ENCODE peak calls at places on chromosomes 12 and 14, in five cellular contexts. One of them, this sample, is unnamed. For H3K4me1, the result is how much of the 10 kb centered on the place peaks cover.

GRCh38 chr14:63993992-63994391 is 141.2 kb downstream of the SYNE2 start:
- DNase-seq in adrenal gland: no peak
- DNase-seq in Peyer's patch: no peak
- DNase-seq in suprapubic skin: no peak
- DNase-seq in IMR-90: no peak
- DNase-seq in this sample: no peak

GRCh38 chr12:53575502-53576264 is 50.5 kb downstream of the ATF7 start:
- DNase-seq in adrenal gland: no peak
- DNase-seq in Peyer's patch: no peak
- DNase-seq in suprapubic skin: no peak
- DNase-seq in IMR-90: peak
- DNase-seq in this sample: no peak

GRCh38 chr14:88993946-88994345 is 169.5 kb downstream of the TTC8 start:
- DNase-seq in adrenal gland: no peak
- DNase-seq in Peyer's patch: no peak
- DNase-seq in suprapubic skin: no peak
- DNase-seq in IMR-90: peak
- DNase-seq in this sample: no peak

GRCh38 chr14:53953828-53954550 is 2.6 kb downstream of the BMP4 start:
- DNase-seq in adrenal gland: no peak
- DNase-seq in Peyer's patch: peak
- DNase-seq in suprapubic skin: no peak
- DNase-seq in IMR-90: peak
- DNase-seq in this sample: peak

GRCh38 chr12:67991158-67991557 is 1.9 kb downstream of the IFNG-AS1 start:
- DNase-seq in adrenal gland: no peak
- DNase-seq in Peyer's patch: no peak
- DNase-seq in suprapubic skin: no peak
- DNase-seq in IMR-90: no peak
- DNase-seq in this sample: peak

GRCh38 chr14:105292810-105293711 is 7.7 kb downstream of the BRF1 start:
- DNase-seq in adrenal gland: peak
- DNase-seq in Peyer's patch: no peak
- DNase-seq in suprapubic skin: no peak
- DNase-seq in IMR-90: no peak
- DNase-seq in this sample: no peak

GRCh38 chr14:70045715-70046535 is 142.8 kb downstream of the SLC8A3 start:
- DNase-seq in adrenal gland: peak
- DNase-seq in Peyer's patch: peak
- DNase-seq in suprapubic skin: no peak
- DNase-seq in IMR-90: peak
- DNase-seq in this sample: no peak

GRCh38 chr14:95058491-95058890 is 98.8 kb downstream of the DICER1 start:
- DNase-seq in adrenal gland: no peak
- DNase-seq in Peyer's patch: no peak
- DNase-seq in suprapubic skin: no peak
- DNase-seq in IMR-90: no peak
- DNase-seq in this sample: no peak

GRCh38 chr14:68384881-68385280 is 408.0 kb downstream of the ZFP36L1 start:
- DNase-seq in adrenal gland: no peak
- DNase-seq in Peyer's patch: no peak
- DNase-seq in suprapubic skin: no peak
- DNase-seq in IMR-90: no peak
- DNase-seq in this sample: no peak

GRCh38 chr12:85275359-85275758 is 4.7 kb upstream of the ALX1 start:
- DNase-seq in adrenal gland: no peak
- DNase-seq in Peyer's patch: no peak
- DNase-seq in suprapubic skin: no peak
- DNase-seq in IMR-90: no peak
- DNase-seq in this sample: no peak

GRCh38 chr12:75481013-75481705 is 604 bp downstream of the GLIPR1 start:
- DNase-seq in adrenal gland: no peak
- DNase-seq in Peyer's patch: no peak
- DNase-seq in suprapubic skin: no peak
- DNase-seq in IMR-90: no peak
- DNase-seq in this sample: no peak

GRCh38 chr12:70839544-70839943 is 81.0 kb downstream of the PTPRR start:
- DNase-seq in adrenal gland: no peak
- DNase-seq in Peyer's patch: no peak
- DNase-seq in suprapubic skin: no peak
- DNase-seq in IMR-90: no peak
- DNase-seq in this sample: no peak

GRCh38 chr12:103334447-103334846 is 161.3 kb downstream of the C12orf42 start:
- DNase-seq in adrenal gland: no peak
- DNase-seq in Peyer's patch: no peak
- DNase-seq in suprapubic skin: no peak
- DNase-seq in IMR-90: no peak
- DNase-seq in this sample: no peak

GRCh38 chr12:92721130-92721529 is 18.3 kb downstream of the PLEKHG7 start:
- DNase-seq in adrenal gland: no peak
- DNase-seq in Peyer's patch: no peak
- DNase-seq in suprapubic skin: no peak
- DNase-seq in IMR-90: peak
- DNase-seq in this sample: no peak

GRCh38 chr14:82075566-82075965 is 541.9 kb upstream of the SEL1L start:
- DNase-seq in adrenal gland: no peak
- DNase-seq in Peyer's patch: no peak
- DNase-seq in suprapubic skin: no peak
- DNase-seq in IMR-90: no peak
- DNase-seq in this sample: no peak

GRCh38 chr12:70609739-70610491 is 27.3 kb downstream of the PTPRB start:
- DNase-seq in adrenal gland: peak
- DNase-seq in Peyer's patch: peak
- DNase-seq in suprapubic skin: peak
- DNase-seq in IMR-90: no peak
- DNase-seq in this sample: peak

GRCh38 chr12:105317453-105317852 is 13.0 kb upstream of the C12orf75 start:
- DNase-seq in adrenal gland: no peak
- DNase-seq in Peyer's patch: no peak
- DNase-seq in suprapubic skin: no peak
- DNase-seq in IMR-90: peak
- DNase-seq in this sample: no peak

GRCh38 chr14:66434464-66434863 is 51.7 kb upstream of the CCDC196 start:
- DNase-seq in adrenal gland: no peak
- DNase-seq in Peyer's patch: no peak
- DNase-seq in suprapubic skin: no peak
- DNase-seq in IMR-90: no peak
- DNase-seq in this sample: no peak

GRCh38 chr14:90518941-90519256 is 122.1 kb downstream of the CALM1 start:
- DNase-seq in adrenal gland: no peak
- DNase-seq in Peyer's patch: peak
- DNase-seq in suprapubic skin: no peak
- DNase-seq in IMR-90: peak
- DNase-seq in this sample: peak

GRCh38 chr14:35383569-35384385 is 20.8 kb downstream of the NFKBIA start:
- DNase-seq in adrenal gland: no peak
- DNase-seq in Peyer's patch: no peak
- DNase-seq in suprapubic skin: no peak
- DNase-seq in IMR-90: no peak
- DNase-seq in this sample: peak

GRCh38 chr12:6958609-6959375 is 7.6 kb downstream of the PTPN6 start:
- DNase-seq in adrenal gland: no peak
- DNase-seq in Peyer's patch: peak
- DNase-seq in suprapubic skin: no peak
- DNase-seq in IMR-90: no peak
- DNase-seq in this sample: peak

GRCh38 chr12:12835378-12836145 is 22.4 kb downstream of the DDX47 start:
- DNase-seq in adrenal gland: no peak
- DNase-seq in Peyer's patch: no peak
- DNase-seq in suprapubic skin: no peak
- DNase-seq in IMR-90: peak
- DNase-seq in this sample: no peak

GRCh38 chr14:36204674-36205073 is 28.2 kb upstream of the PTCSC3 start:
- DNase-seq in adrenal gland: no peak
- DNase-seq in Peyer's patch: no peak
- DNase-seq in suprapubic skin: no peak
- DNase-seq in IMR-90: no peak
- DNase-seq in this sample: no peak

GRCh38 chr12:110079477-110080400 is 31.4 kb upstream of the C12orf76 start:
- DNase-seq in adrenal gland: peak
- DNase-seq in Peyer's patch: peak
- DNase-seq in suprapubic skin: no peak
- DNase-seq in IMR-90: peak
- DNase-seq in this sample: peak

GRCh38 chr14:104678346-104678745 is 11.1 kb upstream of the INF2 start:
- DNase-seq in adrenal gland: no peak
- DNase-seq in Peyer's patch: no peak
- DNase-seq in suprapubic skin: no peak
- DNase-seq in IMR-90: peak
- DNase-seq in this sample: peak

GRCh38 chr12:92294676-92295440 is 149.2 kb upstream of the BTG1 start:
- DNase-seq in adrenal gland: no peak
- DNase-seq in Peyer's patch: no peak
- DNase-seq in suprapubic skin: no peak
- DNase-seq in IMR-90: peak
- DNase-seq in this sample: no peak

GRCh38 chr12:75227132-75227531 is 17.5 kb upstream of the KCNC2 start:
- DNase-seq in adrenal gland: no peak
- DNase-seq in Peyer's patch: no peak
- DNase-seq in suprapubic skin: no peak
- DNase-seq in IMR-90: no peak
- DNase-seq in this sample: no peak

GRCh38 chr12:64256166-64256800 is 34.2 kb upstream of the KICS2 start:
- DNase-seq in adrenal gland: no peak
- DNase-seq in Peyer's patch: no peak
- DNase-seq in suprapubic skin: no peak
- DNase-seq in IMR-90: peak
- DNase-seq in this sample: no peak

GRCh38 chr12:109892748-109893147 is 7.3 kb upstream of the TCHP start:
- DNase-seq in adrenal gland: no peak
- DNase-seq in Peyer's patch: no peak
- DNase-seq in suprapubic skin: no peak
- DNase-seq in IMR-90: no peak
- DNase-seq in this sample: no peak

GRCh38 chr12:109253913-109254544 is 55.1 kb downstream of the FOXN4 start:
- DNase-seq in adrenal gland: no peak
- DNase-seq in Peyer's patch: no peak
- DNase-seq in suprapubic skin: no peak
- DNase-seq in IMR-90: no peak
- DNase-seq in this sample: no peak

GRCh38 chr14:50501642-50502041 is 30.7 kb downstream of the MAP4K5 start:
- DNase-seq in adrenal gland: no peak
- DNase-seq in Peyer's patch: no peak
- DNase-seq in suprapubic skin: no peak
- DNase-seq in IMR-90: peak
- DNase-seq in this sample: no peak

GRCh38 chr12:96883571-96883970 is 23.5 kb upstream of the NEDD1 start:
- DNase-seq in adrenal gland: no peak
- DNase-seq in Peyer's patch: no peak
- DNase-seq in suprapubic skin: no peak
- DNase-seq in IMR-90: peak
- DNase-seq in this sample: no peak

GRCh38 chr12:58916891-58917570 is 3.3 kb downstream of the LRIG3 start:
- DNase-seq in adrenal gland: no peak
- DNase-seq in Peyer's patch: no peak
- DNase-seq in suprapubic skin: no peak
- DNase-seq in IMR-90: peak
- DNase-seq in this sample: no peak

GRCh38 chr12:58917699-58918334 is 2.5 kb downstream of the LRIG3 start:
- DNase-seq in adrenal gland: no peak
- DNase-seq in Peyer's patch: no peak
- DNase-seq in suprapubic skin: no peak
- DNase-seq in IMR-90: no peak
- DNase-seq in this sample: no peak

GRCh38 chr12:58919271-58920101 is 818 bp downstream of the LRIG3 start:
- DNase-seq in adrenal gland: no peak
- DNase-seq in Peyer's patch: no peak
- DNase-seq in suprapubic skin: peak
- DNase-seq in IMR-90: peak
- DNase-seq in this sample: peak

GRCh38 chr12:58920102-58920955 is at the start of gene LRIG3:
- DNase-seq in adrenal gland: peak
- DNase-seq in Peyer's patch: peak
- DNase-seq in suprapubic skin: peak
- DNase-seq in IMR-90: peak
- DNase-seq in this sample: peak

DNA sequence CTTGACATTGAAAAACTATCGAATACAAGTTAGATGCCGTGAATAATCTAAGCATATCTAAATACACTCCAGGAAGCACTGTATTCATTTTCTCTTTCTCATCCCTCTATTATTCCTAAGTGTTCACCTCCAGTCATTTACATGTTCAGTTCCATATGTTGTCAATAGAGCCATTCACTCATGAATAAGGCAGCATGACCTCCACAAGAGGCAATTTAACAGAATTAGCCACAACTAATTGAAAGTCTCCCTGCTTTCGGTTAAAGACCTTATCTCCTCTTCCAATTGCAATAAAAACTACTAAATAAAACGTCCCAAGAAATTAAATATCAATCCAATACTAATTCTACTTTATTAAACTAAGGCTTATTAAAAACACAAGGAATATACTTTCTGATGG is 1.8 kb downstream of the LRIG3 start:
- DNase-seq in adrenal gland: no peak
- DNase-seq in Peyer's patch: no peak
- DNase-seq in suprapubic skin: no peak
- DNase-seq in IMR-90: peak
- DNase-seq in this sample: no peak
- H3K4me1 ChIP-seq in adrenal gland: under half
- H3K4me1 ChIP-seq in Peyer's patch: under half
- H3K4me1 ChIP-seq in suprapubic skin: half or more
- H3K4me1 ChIP-seq in IMR-90: under half
- H3K4me1 ChIP-seq in this sample: under half

GRCh38 chr12:42308390-42308789 is 17.5 kb downstream of the ZCRB1 start:
- DNase-seq in adrenal gland: no peak
- DNase-seq in Peyer's patch: no peak
- DNase-seq in suprapubic skin: no peak
- DNase-seq in IMR-90: no peak
- DNase-seq in this sample: no peak
- H3K4me3 ChIP-seq in adrenal gland: no peak
- H3K4me3 ChIP-seq in Peyer's patch: no peak
- H3K4me3 ChIP-seq in suprapubic skin: no peak
- H3K4me3 ChIP-seq in IMR-90: no peak
- H3K4me3 ChIP-seq in this sample: no peak

GRCh38 chr12:49347307-49348237 is 884 bp downstream of the DNAJC22 start:
- DNase-seq in adrenal gland: peak
- DNase-seq in Peyer's patch: peak
- DNase-seq in suprapubic skin: peak
- DNase-seq in IMR-90: peak
- DNase-seq in this sample: peak
- TF ChIP-seq POLR2A in adrenal gland: no peak
- TF ChIP-seq POLR2A in Peyer's patch: peak
- TF ChIP-seq POLR2A in suprapubic skin: no peak
- TF ChIP-seq POLR2A in IMR-90: peak
- TF ChIP-seq POLR2A in this sample: no peak

GRCh38 chr12:113227686-113228391 is 6.6 kb downstream of the TPCN1 start:
- DNase-seq in adrenal gland: no peak
- DNase-seq in Peyer's patch: no peak
- DNase-seq in suprapubic skin: no peak
- DNase-seq in IMR-90: no peak
- DNase-seq in this sample: peak
- H3K4me1 ChIP-seq in adrenal gland: half or more
- H3K4me1 ChIP-seq in Peyer's patch: under half
- H3K4me1 ChIP-seq in suprapubic skin: under half
- H3K4me1 ChIP-seq in IMR-90: under half
- H3K4me1 ChIP-seq in this sample: half or more